ENCODE peak calls at places on chromosomes 2 and 18, in seven cellular contexts. D is K562, A is HCT116, Y is SK-N-SH, X is HepG2, R is H1, E is GM12878. F is an unnamed sample.

GRCh38 chr2:191835539-191836350 is 11.1 kb downstream of the CAVIN2 start:
- DNase-seq in D (peak), A (no peak), Y (no peak), X (no peak), R (peak), E (no peak), F (no peak)

GRCh38 chr18:58288922-58289797 is 245.1 kb downstream of the NEDD4L start:
- DNase-seq in D (no peak), A (no peak), Y (no peak), X (no peak), R (no peak), E (no peak), F (no peak)

GRCh38 chr18:78937166-78937565 is 42.5 kb upstream of the SALL3 start:
- DNase-seq in D (no peak), A (no peak), Y (no peak), X (no peak), R (no peak), E (no peak), F (no peak)

GRCh38 chr2:149037851-149038250 is 648 bp upstream of the LYPD6B start:
- DNase-seq in D (no peak), A (peak), Y (peak), X (no peak), R (no peak), E (no peak), F (no peak)

GRCh38 chr18:44701227-44701626 is 20.5 kb downstream of the SETBP1 start:
- DNase-seq in D (no peak), A (no peak), Y (no peak), X (no peak), R (no peak), E (no peak), F (no peak)

GRCh38 chr2:201859886-201860285 is 53.5 kb downstream of the CDK15 start:
- DNase-seq in D (no peak), A (no peak), Y (no peak), X (no peak), R (no peak), E (no peak), F (no peak)

GRCh38 chr2:85888745-85889647 is at the start of gene ST3GAL5:
- DNase-seq in D (peak), A (peak), Y (peak), X (peak), R (peak), E (peak), F (peak)

GRCh38 chr2:26691881-26692813 is at the start of gene KCNK3:
- DNase-seq in D (peak), A (no peak), Y (peak), X (no peak), R (peak), E (no peak), F (no peak)

GRCh38 chr2:222470802-222471468 is 46.6 kb downstream of the SGPP2 start:
- DNase-seq in D (no peak), A (no peak), Y (no peak), X (no peak), R (no peak), E (no peak), F (no peak)

GRCh38 chr2:69177063-69177771 is 164.2 kb downstream of the ANTXR1 start:
- DNase-seq in D (peak), A (no peak), Y (peak), X (peak), R (peak), E (no peak), F (no peak)

GRCh38 chr18:32093106-32093511 is 1.4 kb downstream of the RNF138 start:
- DNase-seq in D (peak), A (no peak), Y (no peak), X (peak), R (peak), E (no peak), F (no peak)

GRCh38 chr2:82120120-82120519 is 1815.6 kb upstream of the LRRTM1 start:
- DNase-seq in D (no peak), A (no peak), Y (no peak), X (no peak), R (no peak), E (no peak), F (no peak)

GRCh38 chr2:201129044-201129505 is 13.1 kb downstream of the CFLAR start:
- DNase-seq in D (no peak), A (no peak), Y (no peak), X (peak), R (no peak), E (no peak), F (no peak)

GRCh38 chr2:26068602-26069298 is 34.9 kb downstream of the RAB10 start:
- DNase-seq in D (peak), A (peak), Y (no peak), X (peak), R (no peak), E (peak), F (peak)

GRCh38 chr18:50569930-50570329 is 10.0 kb downstream of the MAPK4 start:
- DNase-seq in D (no peak), A (no peak), Y (no peak), X (no peak), R (no peak), E (no peak), F (no peak)

GRCh38 chr18:32764611-32765244 is 8.1 kb downstream of the KLHL14 start:
- DNase-seq in D (no peak), A (no peak), Y (no peak), X (no peak), R (no peak), E (no peak), F (no peak)

GRCh38 chr2:98775146-98775988 is 44.4 kb upstream of the MGAT4A start:
- DNase-seq in D (no peak), A (no peak), Y (no peak), X (no peak), R (no peak), E (no peak), F (no peak)

GRCh38 chr2:9613291-9613690 is 17.5 kb downstream of the YWHAQ start:
- DNase-seq in D (no peak), A (no peak), Y (no peak), X (no peak), R (no peak), E (no peak), F (no peak)

GRCh38 chr2:68320118-68320641 is 431 bp upstream of the CNRIP1 start:
- DNase-seq in D (peak), A (no peak), Y (peak), X (no peak), R (peak), E (no peak), F (no peak)

GRCh38 chr2:134692461-134692860 is 26.3 kb downstream of the TMEM163 start:
- DNase-seq in D (no peak), A (no peak), Y (no peak), X (no peak), R (no peak), E (no peak), F (no peak)

GRCh38 chr2:216739035-216739434 is 43.7 kb upstream of the IGFBP5 start:
- DNase-seq in D (no peak), A (no peak), Y (no peak), X (no peak), R (no peak), E (no peak), F (no peak)

GRCh38 chr2:109331864-109332848 is 203.2 kb downstream of the SH3RF3 start:
- DNase-seq in D (no peak), A (peak), Y (peak), X (peak), R (no peak), E (no peak), F (no peak)

GRCh38 chr2:100259106-100259505 is 63.2 kb downstream of the LONRF2 start:
- DNase-seq in D (no peak), A (no peak), Y (no peak), X (no peak), R (no peak), E (no peak), F (no peak)

GRCh38 chr2:100260712-100261620 is 61.3 kb downstream of the LONRF2 start:
- DNase-seq in D (peak), A (peak), Y (peak), X (peak), R (peak), E (no peak), F (peak)

GRCh38 chr2:100259991-100260390 is 62.3 kb downstream of the LONRF2 start:
- DNase-seq in D (no peak), A (no peak), Y (no peak), X (no peak), R (no peak), E (no peak), F (no peak)

GRCh38 chr2:100256416-100256815 is 65.9 kb downstream of the LONRF2 start:
- DNase-seq in D (no peak), A (no peak), Y (peak), X (no peak), R (no peak), E (no peak), F (no peak)

GRCh38 chr2:100257939-100258338 is 64.4 kb downstream of the LONRF2 start:
- DNase-seq in D (no peak), A (no peak), Y (no peak), X (no peak), R (no peak), E (no peak), F (no peak)
- TF ChIP-seq SIN3A in D (no peak), A (no peak), Y (no peak), X (no peak), R (no peak), E (no peak), F (no peak)

GRCh38 chr2:238875161-238875530 is 27.3 kb downstream of the TWIST2 start:
- DNase-seq in D (no peak), A (no peak), Y (no peak), X (no peak), R (no peak), E (no peak), F (no peak)
- TF ChIP-seq CTCF in D (peak), A (no peak), Y (peak), X (no peak), R (peak), E (no peak), F (no peak)

GRCh38 chr2:175568109-175568730 is 386.7 kb upstream of the ATP5MC3 start:
- DNase-seq in D (no peak), A (no peak), Y (no peak), X (no peak), R (no peak), E (no peak), F (no peak)

GRCh38 chr2:175571078-175571653 is 389.7 kb upstream of the ATP5MC3 start:
- DNase-seq in D (no peak), A (no peak), Y (no peak), X (no peak), R (no peak), E (no peak), F (no peak)

DNA sequence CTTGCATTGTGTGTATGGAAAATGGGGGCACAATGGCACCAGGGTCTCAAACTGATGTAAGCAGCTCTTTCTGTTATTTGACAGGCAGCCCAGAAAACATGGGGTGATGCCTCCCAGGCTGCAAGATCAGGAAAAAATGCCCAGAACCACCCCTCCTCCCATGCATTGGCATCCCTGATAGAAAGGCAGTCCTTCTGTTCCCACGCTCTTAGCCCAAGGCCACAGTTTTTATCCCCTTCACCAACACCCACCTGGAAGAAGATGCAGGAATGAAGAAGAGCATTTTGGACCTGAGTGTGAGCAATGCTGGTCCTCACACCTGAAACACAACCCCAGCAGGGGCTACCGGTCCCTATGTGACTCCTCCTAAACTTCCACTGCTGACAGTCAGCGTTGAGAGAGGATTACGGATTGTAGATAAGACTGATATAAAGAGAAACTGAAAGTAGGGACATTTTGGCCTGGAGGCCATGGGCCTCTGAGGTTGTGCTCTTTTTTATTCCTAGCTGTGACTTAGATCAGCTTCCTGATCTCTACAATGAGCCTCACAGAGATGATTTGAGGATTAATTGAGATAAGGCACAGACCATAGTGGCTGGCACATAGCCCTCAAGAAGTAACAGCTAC is 386.0 kb upstream of the ATP5MC3 start:
- DNase-seq in D (no peak), A (no peak), Y (peak), X (no peak), R (no peak), E (no peak), F (no peak)
- H3K4me3 ChIP-seq in D (no peak), A (no peak), Y (no peak), X (no peak), R (no peak), E (no peak), F (peak)

GRCh38 chr2:102484310-102485061 is 11.5 kb downstream of the SLC9A4 start:
- DNase-seq in D (no peak), A (no peak), Y (no peak), X (no peak), R (no peak), E (no peak), F (no peak)

GRCh38 chr2:102485151-102485769 is 12.2 kb downstream of the SLC9A4 start:
- DNase-seq in D (no peak), A (no peak), Y (no peak), X (no peak), R (no peak), E (no peak), F (no peak)

GRCh38 chr2:102489646-102490045 is 16.6 kb downstream of the SLC9A4 start:
- DNase-seq in D (no peak), A (no peak), Y (no peak), X (no peak), R (no peak), E (no peak), F (no peak)

GRCh38 chr2:102486941-102487702 is 14.1 kb downstream of the SLC9A4 start:
- DNase-seq in D (no peak), A (no peak), Y (no peak), X (no peak), R (no peak), E (no peak), F (no peak)

GRCh38 chr2:102488063-102488462 is 15.0 kb downstream of the SLC9A4 start:
- DNase-seq in D (no peak), A (no peak), Y (no peak), X (no peak), R (no peak), E (no peak), F (no peak)
- TF ChIP-seq SIN3A in D (no peak), A (no peak), Y (no peak), X (no peak), R (no peak), E (no peak), F (no peak)

DNA sequence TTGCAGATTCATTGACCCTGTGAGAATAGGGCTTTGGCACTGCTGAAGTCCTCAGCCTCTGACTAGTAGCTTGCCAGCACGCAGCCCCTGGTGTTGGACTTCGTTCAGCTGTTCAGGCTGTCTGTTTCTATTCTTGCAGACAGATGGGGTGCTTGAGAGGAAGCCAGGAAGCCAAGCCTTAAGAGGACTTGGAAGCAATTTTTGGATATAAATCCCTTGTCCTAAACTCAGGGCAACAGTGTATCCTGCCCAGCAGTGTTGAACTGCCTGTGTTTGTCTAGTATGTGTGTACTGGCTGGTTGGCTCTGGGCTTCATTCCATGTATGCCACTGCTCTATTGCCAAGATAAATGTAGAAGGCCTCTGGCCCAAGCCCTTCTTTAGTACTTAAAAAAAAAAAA is 108.6 kb downstream of the COMMD1 start:
- DNase-seq in D (no peak), A (no peak), Y (peak), X (peak), R (no peak), E (no peak), F (no peak)
- TF ChIP-seq CTCF in D (no peak), A (no peak), Y (peak), X (peak), R (no peak), E (no peak), F (no peak)

F was measured in Panc1.